ENCODE peak calls at places on chromosome 1, in four cellular contexts. One of them, this sample, is unnamed.

GRCh38 chr1:208228550-208228949 is 15.6 kb downstream of the PLXNA2 start:
- DNase-seq in WTC11: no peak
- DNase-seq in iPS-NIHi11: no peak
- DNase-seq in activated effector memory CD4-positive, alpha-beta T cell treated with Interleukin-2 at 50 U/mL for 16 hours: no peak
- DNase-seq in this sample: no peak

GRCh38 chr1:192550922-192551534 is 24.5 kb upstream of the RGS1 start:
- DNase-seq in activated effector memory CD4-positive, alpha-beta T cell treated with Interleukin-2 at 50 U/mL for 16 hours: no peak
- DNase-seq in iPS-NIHi11: no peak
- DNase-seq in WTC11: no peak
- DNase-seq in this sample: no peak

GRCh38 chr1:155295183-155295941 is 5.9 kb downstream of the PKLR start:
- DNase-seq in activated effector memory CD4-positive, alpha-beta T cell treated with Interleukin-2 at 50 U/mL for 16 hours: no peak
- DNase-seq in WTC11: peak; percentile 55
- DNase-seq in iPS-NIHi11: peak; percentile 59
- DNase-seq in this sample: no peak

GRCh38 chr1:65372557-65372956 is 47.9 kb upstream of the LEPR start:
- DNase-seq in WTC11: no peak
- DNase-seq in iPS-NIHi11: no peak
- DNase-seq in activated effector memory CD4-positive, alpha-beta T cell treated with Interleukin-2 at 50 U/mL for 16 hours: no peak
- DNase-seq in this sample: no peak

GRCh38 chr1:31112223-31112622 is 46.7 kb upstream of the PUM1 start:
- DNase-seq in WTC11: no peak
- DNase-seq in iPS-NIHi11: no peak
- DNase-seq in activated effector memory CD4-positive, alpha-beta T cell treated with Interleukin-2 at 50 U/mL for 16 hours: no peak
- DNase-seq in this sample: no peak

GRCh38 chr1:227756172-227756959 is 21.1 kb downstream of the SNAP47 start:
- DNase-seq in WTC11: no peak
- DNase-seq in activated effector memory CD4-positive, alpha-beta T cell treated with Interleukin-2 at 50 U/mL for 16 hours: no peak
- DNase-seq in iPS-NIHi11: no peak
- DNase-seq in this sample: no peak

GRCh38 chr1:20087668-20088067 is 17.7 kb downstream of the PLA2G5 start:
- DNase-seq in iPS-NIHi11: peak; percentile 45
- DNase-seq in activated effector memory CD4-positive, alpha-beta T cell treated with Interleukin-2 at 50 U/mL for 16 hours: no peak
- DNase-seq in WTC11: peak; percentile 15
- DNase-seq in this sample: no peak

GRCh38 chr1:89999628-90000027 is 4.7 kb downstream of the ZNF326 start:
- DNase-seq in activated effector memory CD4-positive, alpha-beta T cell treated with Interleukin-2 at 50 U/mL for 16 hours: no peak
- DNase-seq in WTC11: no peak
- DNase-seq in iPS-NIHi11: no peak
- DNase-seq in this sample: no peak

GRCh38 chr1:236742421-236743160 is 52.5 kb upstream of the MTR start:
- DNase-seq in activated effector memory CD4-positive, alpha-beta T cell treated with Interleukin-2 at 50 U/mL for 16 hours: no peak
- DNase-seq in iPS-NIHi11: no peak
- DNase-seq in WTC11: no peak
- DNase-seq in this sample: no peak

GRCh38 chr1:116379057-116379630 is 6.1 kb downstream of the ATP1A1 start:
- DNase-seq in activated effector memory CD4-positive, alpha-beta T cell treated with Interleukin-2 at 50 U/mL for 16 hours: no peak
- DNase-seq in iPS-NIHi11: no peak
- DNase-seq in WTC11: no peak
- DNase-seq in this sample: no peak

GRCh38 chr1:23657659-23658275 is 33.8 kb upstream of the RPL11 start:
- DNase-seq in activated effector memory CD4-positive, alpha-beta T cell treated with Interleukin-2 at 50 U/mL for 16 hours: no peak
- DNase-seq in WTC11: peak; percentile 89
- DNase-seq in iPS-NIHi11: peak; percentile 87
- DNase-seq in this sample: no peak

GRCh38 chr1:175067707-175068106 is at the start of gene TNN:
- DNase-seq in WTC11: no peak
- DNase-seq in activated effector memory CD4-positive, alpha-beta T cell treated with Interleukin-2 at 50 U/mL for 16 hours: no peak
- DNase-seq in iPS-NIHi11: no peak
- DNase-seq in this sample: no peak

GRCh38 chr1:212203611-212204010 is 81.6 kb upstream of the PPP2R5A start:
- DNase-seq in iPS-NIHi11: no peak
- DNase-seq in activated effector memory CD4-positive, alpha-beta T cell treated with Interleukin-2 at 50 U/mL for 16 hours: no peak
- DNase-seq in WTC11: no peak
- DNase-seq in this sample: no peak

GRCh38 chr1:71128060-71128459 is 47.2 kb upstream of the ZRANB2 start:
- DNase-seq in activated effector memory CD4-positive, alpha-beta T cell treated with Interleukin-2 at 50 U/mL for 16 hours: no peak
- DNase-seq in iPS-NIHi11: no peak
- DNase-seq in WTC11: no peak
- DNase-seq in this sample: no peak

GRCh38 chr1:34763142-34763781 is 3.7 kb downstream of the GJB4 start:
- DNase-seq in activated effector memory CD4-positive, alpha-beta T cell treated with Interleukin-2 at 50 U/mL for 16 hours: no peak
- DNase-seq in iPS-NIHi11: peak; percentile 57
- DNase-seq in WTC11: no peak
- DNase-seq in this sample: no peak

GRCh38 chr1:47325530-47325929 is 8.1 kb upstream of the CMPK1 start:
- DNase-seq in WTC11: no peak
- DNase-seq in activated effector memory CD4-positive, alpha-beta T cell treated with Interleukin-2 at 50 U/mL for 16 hours: no peak
- DNase-seq in iPS-NIHi11: no peak
- DNase-seq in this sample: peak; percentile 27

GRCh38 chr1:208267896-208268295 is 23.7 kb upstream of the PLXNA2 start:
- DNase-seq in WTC11: no peak
- DNase-seq in activated effector memory CD4-positive, alpha-beta T cell treated with Interleukin-2 at 50 U/mL for 16 hours: no peak
- DNase-seq in iPS-NIHi11: no peak
- DNase-seq in this sample: no peak

GRCh38 chr1:23793861-23794731 is 3.2 kb downstream of the LYPLA2 start:
- DNase-seq in WTC11: no peak
- DNase-seq in activated effector memory CD4-positive, alpha-beta T cell treated with Interleukin-2 at 50 U/mL for 16 hours: no peak
- DNase-seq in iPS-NIHi11: no peak
- DNase-seq in this sample: no peak

GRCh38 chr1:212973899-212974298 is 23.6 kb downstream of the VASH2 start:
- DNase-seq in WTC11: no peak
- DNase-seq in iPS-NIHi11: no peak
- DNase-seq in activated effector memory CD4-positive, alpha-beta T cell treated with Interleukin-2 at 50 U/mL for 16 hours: no peak
- DNase-seq in this sample: no peak

GRCh38 chr1:44730741-44731512 is at the start of gene RNU5D-1:
- DNase-seq in activated effector memory CD4-positive, alpha-beta T cell treated with Interleukin-2 at 50 U/mL for 16 hours: peak; percentile 86
- DNase-seq in WTC11: peak; percentile 93
- DNase-seq in iPS-NIHi11: peak; percentile 85
- DNase-seq in this sample: peak; percentile 84

GRCh38 chr1:161037661-161038522 is 872 bp downstream of the TSTD1 start:
- DNase-seq in iPS-NIHi11: peak; percentile 37
- DNase-seq in WTC11: peak; percentile 39
- DNase-seq in activated effector memory CD4-positive, alpha-beta T cell treated with Interleukin-2 at 50 U/mL for 16 hours: no peak
- DNase-seq in this sample: no peak

GRCh38 chr1:199173356-199173755 is 534.5 kb downstream of the PTPRC start:
- DNase-seq in WTC11: no peak
- DNase-seq in activated effector memory CD4-positive, alpha-beta T cell treated with Interleukin-2 at 50 U/mL for 16 hours: no peak
- DNase-seq in iPS-NIHi11: no peak
- DNase-seq in this sample: no peak

GRCh38 chr1:38586993-38587646 is 272.5 kb downstream of the RRAGC start:
- DNase-seq in activated effector memory CD4-positive, alpha-beta T cell treated with Interleukin-2 at 50 U/mL for 16 hours: peak; percentile 15
- DNase-seq in WTC11: peak; percentile 84
- DNase-seq in iPS-NIHi11: peak; percentile 85
- DNase-seq in this sample: no peak

GRCh38 chr1:61692155-61692783 is 32.7 kb downstream of the TM2D1 start:
- DNase-seq in iPS-NIHi11: no peak
- DNase-seq in activated effector memory CD4-positive, alpha-beta T cell treated with Interleukin-2 at 50 U/mL for 16 hours: no peak
- DNase-seq in WTC11: no peak
- DNase-seq in this sample: no peak

GRCh38 chr1:21801100-21801499 is 11.0 kb upstream of the LDLRAD2 start:
- DNase-seq in activated effector memory CD4-positive, alpha-beta T cell treated with Interleukin-2 at 50 U/mL for 16 hours: no peak
- DNase-seq in WTC11: no peak
- DNase-seq in iPS-NIHi11: no peak
- DNase-seq in this sample: no peak

GRCh38 chr1:211601982-211602644 is 23.2 kb upstream of the SLC30A1 start:
- DNase-seq in activated effector memory CD4-positive, alpha-beta T cell treated with Interleukin-2 at 50 U/mL for 16 hours: no peak
- DNase-seq in iPS-NIHi11: no peak
- DNase-seq in WTC11: no peak
- DNase-seq in this sample: no peak

GRCh38 chr1:31617917-31618746 is 643 bp downstream of the HCRTR1 start:
- DNase-seq in iPS-NIHi11: peak; percentile 92
- DNase-seq in activated effector memory CD4-positive, alpha-beta T cell treated with Interleukin-2 at 50 U/mL for 16 hours: peak; percentile 14
- DNase-seq in WTC11: peak; percentile 82
- DNase-seq in this sample: peak; percentile 16